ENCODE peak calls at places on chromosomes 12 and 14, in nine cellular contexts. S, D, N, I, R, Q, T, M and H are unnamed samples.

GRCh38 chr14:68781161-68782021 is 11.5 kb downstream of the ZFP36L1 start:
- DNase-seq in S (no peak), D (no peak), N (no peak), I (peak), R (peak), Q (no peak), T (no peak), M (peak), H (no peak)

GRCh38 chr12:45705404-45705803 is 24.1 kb upstream of the ARID2 start:
- DNase-seq in S (no peak), D (no peak), N (no peak), I (no peak), R (no peak), Q (no peak), T (no peak), M (no peak), H (no peak)

GRCh38 chr14:98494582-98494981 is 777.4 kb downstream of the BCL11B start:
- DNase-seq in S (no peak), D (peak), N (no peak), I (no peak), R (no peak), Q (no peak), T (no peak), M (no peak), H (no peak)

GRCh38 chr12:46401703-46402102 is 29.1 kb upstream of the SLC38A2 start:
- DNase-seq in S (no peak), D (peak), N (no peak), I (no peak), R (peak), Q (no peak), T (peak), M (no peak), H (no peak)

GRCh38 chr14:80135305-80136088 is 75.8 kb downstream of the DIO2 start:
- DNase-seq in S (no peak), D (no peak), N (no peak), I (no peak), R (no peak), Q (no peak), T (no peak), M (no peak), H (no peak)

GRCh38 chr14:102146423-102146822 is 6.7 kb downstream of the WDR20 start:
- DNase-seq in S (no peak), D (no peak), N (no peak), I (no peak), R (no peak), Q (no peak), T (no peak), M (no peak), H (no peak)

GRCh38 chr12:69885656-69886055 is 60.6 kb downstream of the MYRFL start:
- DNase-seq in S (no peak), D (no peak), N (no peak), I (no peak), R (no peak), Q (no peak), T (no peak), M (no peak), H (no peak)

GRCh38 chr12:96352161-96352835 is 47.9 kb downstream of the CDK17 start:
- DNase-seq in S (no peak), D (no peak), N (no peak), I (no peak), R (no peak), Q (no peak), T (no peak), M (no peak), H (peak)

GRCh38 chr12:38915783-38916182 is 10.4 kb upstream of the CPNE8 start:
- DNase-seq in S (no peak), D (no peak), N (no peak), I (no peak), R (no peak), Q (no peak), T (no peak), M (no peak), H (no peak)

GRCh38 chr14:56490379-56490778 is 89.2 kb upstream of the TMEM260 start:
- DNase-seq in S (no peak), D (peak), N (no peak), I (no peak), R (no peak), Q (no peak), T (peak), M (no peak), H (no peak)

GRCh38 chr14:104276435-104276834 is 138.0 kb downstream of the KIF26A start:
- DNase-seq in S (no peak), D (peak), N (no peak), I (no peak), R (no peak), Q (no peak), T (no peak), M (no peak), H (no peak)

GRCh38 chr12:120100630-120101029 is 15.9 kb downstream of the RAB35 start:
- DNase-seq in S (no peak), D (peak), N (no peak), I (no peak), R (peak), Q (peak), T (no peak), M (no peak), H (peak)

GRCh38 chr12:46965880-46966279 is 113.5 kb upstream of the PCED1B start:
- DNase-seq in S (no peak), D (no peak), N (no peak), I (no peak), R (no peak), Q (peak), T (no peak), M (no peak), H (peak)

GRCh38 chr12:15823360-15824128 is 34.4 kb upstream of the EPS8 start:
- DNase-seq in S (no peak), D (no peak), N (no peak), I (no peak), R (no peak), Q (no peak), T (no peak), M (no peak), H (no peak)

GRCh38 chr12:52182898-52183543 is 8.8 kb downstream of the KRT80 start:
- DNase-seq in S (no peak), D (no peak), N (no peak), I (no peak), R (no peak), Q (no peak), T (no peak), M (no peak), H (peak)

GRCh38 chr12:29582677-29583076 is 85.2 kb upstream of the OVCH1 start:
- DNase-seq in S (no peak), D (no peak), N (no peak), I (no peak), R (no peak), Q (peak), T (no peak), M (no peak), H (no peak)